ENCODE peak calls at places on chromosome 21, in six cellular contexts. P is aorta; C is adrenal gland; X is body of pancreas; M is CD8-positive, alpha-beta T cell; W is pancreas. G is an unnamed sample.

GRCh38 chr21:14942801-14943490 is 121.9 kb downstream of the NRIP1 start:
- DNase-seq in P (no peak), M (no peak), W (no peak), X (no peak), C (no peak), G (no peak)

GRCh38 chr21:29423051-29423450 is 124.3 kb downstream of the BACH1 start:
- DNase-seq in W (no peak), X (no peak), M (no peak), C (no peak), P (no peak), G (no peak)

GRCh38 chr21:37423103-37423502 is 56.5 kb downstream of the DYRK1A start:
- DNase-seq in C (no peak), P (no peak), M (no peak), W (no peak), X (no peak), G (no peak)

GRCh38 chr21:37762606-37763005 is 153.7 kb downstream of the KCNJ6 start:
- DNase-seq in C (no peak), M (no peak), P (no peak), W (no peak), X (no peak), G (no peak)

GRCh38 chr21:43703068-43703880 is 15.7 kb upstream of the PDXK start:
- DNase-seq in W (no peak), C (peak; percentile 56), X (peak; percentile 60), M (peak; percentile 53), P (no peak), G (peak; percentile 88)

GRCh38 chr21:43306391-43306790 is 120.5 kb downstream of the SIK1 start:
- DNase-seq in M (no peak), P (peak; percentile 51), W (no peak), C (no peak), X (no peak), G (no peak)

GRCh38 chr21:26814374-26814773 is 30.8 kb downstream of the ADAMTS1 start:
- DNase-seq in W (no peak), C (no peak), X (no peak), P (no peak), M (no peak), G (peak; percentile 60)

GRCh38 chr21:15031790-15032357 is 32.9 kb downstream of the NRIP1 start:
- DNase-seq in W (no peak), X (no peak), C (no peak), P (no peak), M (no peak), G (no peak)

GRCh38 chr21:46661211-46661625 is 25.7 kb downstream of the PRMT2 start:
- DNase-seq in W (peak; percentile 46), X (peak; percentile 46), M (peak; percentile 52), P (peak; percentile 86), C (peak; percentile 60), G (peak; percentile 91)

GRCh38 chr21:46322351-46323226 is 1.1 kb downstream of the C21orf58 start:
- DNase-seq in M (no peak), C (peak; percentile 13), P (no peak), X (no peak), W (peak; percentile 56), G (peak; percentile 45)

GRCh38 chr21:44905016-44905724 is 15.5 kb downstream of the ITGB2 start:
- DNase-seq in M (peak; percentile 10), C (no peak), P (no peak), X (no peak), W (peak; percentile 59), G (no peak)

GRCh38 chr21:45412909-45413581 is 8.1 kb downstream of the COL18A1 start:
- DNase-seq in X (no peak), M (no peak), P (peak; percentile 74), C (no peak), W (peak; percentile 27), G (peak; percentile 55)

GRCh38 chr21:27149034-27149433 is 182.1 kb upstream of the ADAMTS5 start:
- DNase-seq in C (no peak), W (no peak), P (no peak), M (no peak), X (no peak), G (no peak)

GRCh38 chr21:29114765-29115164 is 15.7 kb upstream of the MAP3K7CL start:
- DNase-seq in P (no peak), X (no peak), M (no peak), C (no peak), W (no peak), G (no peak)

GRCh38 chr21:45505416-45506021 is 36.7 kb downstream of the SLC19A1 start:
- DNase-seq in C (no peak), P (peak; percentile 75), W (peak; percentile 66), X (no peak), M (peak; percentile 10), G (no peak)

GRCh38 chr21:35256468-35256988 is 207.4 kb upstream of the RUNX1 start:
- DNase-seq in P (peak; percentile 91), C (peak; percentile 96), W (peak; percentile 89), M (no peak), X (peak; percentile 85), G (peak; percentile 99)

GRCh38 chr21:35254006-35254751 is 205.1 kb upstream of the RUNX1 start:
- DNase-seq in C (peak; percentile 25), W (no peak), M (no peak), P (no peak), X (no peak), G (no peak)

GRCh38 chr21:35257413-35257812 is 208.3 kb upstream of the RUNX1 start:
- DNase-seq in P (peak; percentile 84), C (peak; percentile 85), W (no peak), X (peak; percentile 50), M (no peak), G (no peak)

GRCh38 chr21:35252831-35253230 is 203.7 kb upstream of the RUNX1 start:
- DNase-seq in X (no peak), M (no peak), C (no peak), P (no peak), W (no peak), G (no peak)

DNA sequence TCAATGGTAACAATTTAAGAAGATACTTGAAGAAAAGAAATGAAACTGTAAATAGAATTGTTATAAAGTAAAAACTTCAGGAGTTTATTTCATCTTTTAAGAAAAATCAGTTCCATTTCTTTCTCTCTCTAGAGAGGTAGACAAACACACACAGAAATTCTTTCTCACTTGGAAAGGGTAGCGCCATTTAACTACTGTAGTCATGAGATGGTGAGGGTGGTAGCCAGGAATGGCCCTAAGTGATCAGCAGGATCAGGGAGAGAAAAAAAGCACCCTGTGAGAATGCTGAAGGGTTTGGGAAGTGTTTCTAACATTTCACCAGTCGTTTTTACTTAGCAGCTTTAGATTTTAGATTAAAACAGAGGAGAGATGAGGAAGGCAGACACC is 205.6 kb upstream of the RUNX1 start:
- DNase-seq in M (no peak), C (no peak), X (no peak), P (no peak), W (no peak), G (no peak)
- H3K27ac ChIP-seq in M (no peak overlapping the region), C (no peak overlapping the region), X (no peak overlapping the region), P (no peak overlapping the region), W (no peak overlapping the region), G (no peak overlapping the region)

GRCh38 chr21:38912789-38913119 is 107.0 kb downstream of the ETS2 start:
- DNase-seq in X (no peak), W (no peak), M (no peak), C (no peak), P (no peak), G (no peak)

GRCh38 chr21:38915546-38915945 is 109.8 kb downstream of the ETS2 start:
- DNase-seq in C (no peak), X (no peak), M (no peak), P (no peak), W (no peak), G (no peak)

GRCh38 chr21:38913120-38913975 is 107.6 kb downstream of the ETS2 start:
- DNase-seq in M (no peak), P (peak; percentile 93), C (peak; percentile 50), W (peak; percentile 90), X (peak; percentile 86), G (peak; percentile 27)

GRCh38 chr21:38914531-38915385 is 109.0 kb downstream of the ETS2 start:
- DNase-seq in P (no peak), W (no peak), C (no peak), M (no peak), X (no peak), G (peak; percentile 40)

GRCh38 chr21:38914071-38914491 is 108.4 kb downstream of the ETS2 start:
- DNase-seq in W (no peak), C (no peak), M (no peak), X (no peak), P (no peak), G (no peak)
- H3K4me1 ChIP-seq in W (peaks cover 4% of the 10 kb centered on the region), C (peaks cover 7% of the 10 kb centered on the region), M (no peaks in the 10 kb centered on the region), X (peaks cover 56% of the 10 kb centered on the region), P (no peaks in the 10 kb centered on the region), G (peaks cover 18% of the 10 kb centered on the region)

GRCh38 chr21:32548978-32549377 is 36.3 kb downstream of the TCP10L start:
- DNase-seq in M (no peak), W (no peak), C (no peak), P (no peak), X (no peak), G (no peak)

GRCh38 chr21:32549454-32549853 is 35.9 kb downstream of the TCP10L start:
- DNase-seq in X (no peak), C (no peak), M (no peak), P (no peak), W (no peak), G (no peak)

GRCh38 chr21:32545948-32546441 is 39.3 kb downstream of the TCP10L start:
- DNase-seq in C (no peak), P (no peak), M (no peak), X (no peak), W (no peak), G (no peak)

GRCh38 chr21:32547018-32547417 is 38.3 kb downstream of the TCP10L start:
- DNase-seq in M (no peak), X (no peak), W (no peak), C (no peak), P (no peak), G (no peak)

GRCh38 chr21:32549861-32550260 is 35.5 kb downstream of the TCP10L start:
- DNase-seq in M (no peak), X (no peak), P (no peak), C (no peak), W (no peak), G (no peak)
- H3K27ac ChIP-seq in M (no peak overlapping the region), X (no peak overlapping the region), P (no peak overlapping the region), C (no peak overlapping the region), W (no peak overlapping the region), G (no peak overlapping the region)

DNA sequence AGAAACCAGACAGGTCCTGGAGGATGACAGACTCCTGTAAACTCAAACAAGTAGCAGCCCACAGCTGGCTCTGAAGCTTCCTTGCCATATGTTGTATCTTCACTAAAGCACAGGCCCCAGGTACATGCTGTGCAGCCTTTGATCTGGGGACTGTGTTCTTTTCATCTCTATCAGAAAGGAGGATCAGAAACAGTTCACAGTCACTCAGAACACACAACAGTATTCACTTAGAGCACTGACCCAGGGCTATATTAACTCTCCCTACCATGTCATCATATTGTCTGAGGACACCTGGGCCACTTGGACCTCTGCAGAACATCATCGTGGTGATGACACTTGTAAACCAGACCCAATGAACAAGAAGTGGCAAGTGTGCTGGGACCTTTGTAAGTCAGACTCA is 222.0 kb downstream of the SETD4 start:
- DNase-seq in C (no peak), M (no peak), P (no peak), W (no peak), X (no peak), G (peak; percentile 21)
- H3K4me1 ChIP-seq in C (no peaks in the 10 kb centered on the region), M (peaks cover 8% of the 10 kb centered on the region), P (no peaks in the 10 kb centered on the region), W (no peaks in the 10 kb centered on the region), X (no peaks in the 10 kb centered on the region), G (no peaks in the 10 kb centered on the region)

G was measured in cardiac muscle cell.